ENCODE peak calls at places on chromosomes 5 and 9, in five cellular contexts. S, I, D, V and J are unnamed samples.

GRCh38 chr5:121396716-121397115 is 455.0 kb upstream of the FTMT start:
- DNase-seq in V (no peak), D (peak), S (no peak), I (no peak), J (no peak)

GRCh38 chr5:26282190-26282589 is 756.2 kb downstream of the CDH9 start:
- DNase-seq in S (no peak), V (no peak), D (no peak), I (no peak), J (no peak)

GRCh38 chr5:180140627-180141006 is 68.4 kb downstream of the RASGEF1C start:
- DNase-seq in I (no peak), S (no peak), D (no peak), V (no peak), J (no peak)

GRCh38 chr5:66829826-66830225 is 233.6 kb downstream of the MAST4 start:
- DNase-seq in V (no peak), D (peak), I (no peak), S (no peak), J (peak)

GRCh38 chr5:71905804-71906711 is 187.0 kb downstream of the CARTPT start:
- DNase-seq in D (no peak), V (no peak), S (peak), I (peak), J (no peak)

GRCh38 chr9:84583866-84584265 is 85.7 kb upstream of the NTRK2 start:
- DNase-seq in V (no peak), I (no peak), S (no peak), D (no peak), J (no peak)

GRCh38 chr5:177434437-177434836 is 8.0 kb downstream of the GRK6 start:
- DNase-seq in V (no peak), D (no peak), S (no peak), I (no peak), J (no peak)

GRCh38 chr5:555058-555623 is 30.9 kb upstream of the SLC9A3 start:
- DNase-seq in I (peak), V (no peak), S (no peak), D (no peak), J (no peak)

GRCh38 chr9:126549246-126550006 is 64.3 kb upstream of the LMX1B start:
- DNase-seq in I (no peak), D (no peak), S (no peak), V (no peak), J (no peak)

GRCh38 chr9:69822091-69822750 is 1.6 kb downstream of the CFAP95 start:
- DNase-seq in V (no peak), S (peak), I (no peak), D (peak), J (peak)

GRCh38 chr5:157253547-157253946 is 12.4 kb upstream of the CYFIP2 start:
- DNase-seq in I (peak), S (peak), V (peak), D (peak), J (peak)

GRCh38 chr5:126044111-126044668 is 379.0 kb upstream of the GRAMD2B start:
- DNase-seq in D (peak), I (peak), S (peak), V (no peak), J (peak)

GRCh38 chr5:161149078-161149477 is 297.1 kb upstream of the ATP10B start:
- DNase-seq in D (no peak), S (no peak), V (no peak), I (no peak), J (no peak)

GRCh38 chr5:124263680-124264491 is 482.6 kb downstream of the ZNF608 start:
- DNase-seq in D (peak), I (no peak), S (peak), V (no peak), J (no peak)

GRCh38 chr5:178223828-178224335 is 8.7 kb downstream of the PHYKPL start:
- DNase-seq in S (no peak), D (no peak), I (no peak), V (no peak), J (no peak)

GRCh38 chr5:39231705-39232525 is 12.6 kb upstream of the FYB1 start:
- DNase-seq in S (no peak), I (no peak), V (no peak), D (peak), J (peak)

GRCh38 chr5:150485770-150486401 is 22.0 kb upstream of the NDST1 start:
- DNase-seq in D (no peak), S (peak), I (peak), V (peak), J (peak)

GRCh38 chr9:83182071-83182470 is 119.1 kb upstream of the RASEF start:
- DNase-seq in D (no peak), V (no peak), I (no peak), S (no peak), J (no peak)

GRCh38 chr5:177154003-177154643 is 20.6 kb downstream of the NSD1 start:
- DNase-seq in D (no peak), I (peak), V (no peak), S (no peak), J (peak)

GRCh38 chr9:20242767-20243166 is 379.5 kb downstream of the MLLT3 start:
- DNase-seq in S (no peak), I (peak), D (no peak), V (peak), J (no peak)

GRCh38 chr5:115775999-115776398 is 40.5 kb downstream of the CDO1 start:
- DNase-seq in D (no peak), S (no peak), V (no peak), I (no peak), J (no peak)

GRCh38 chr5:77893225-77893860 is 117.2 kb upstream of the TBCA start:
- DNase-seq in I (peak), V (no peak), D (peak), S (no peak), J (peak)

GRCh38 chr9:83043583-83043982 is 19.4 kb downstream of the RASEF start:
- DNase-seq in I (no peak), V (no peak), S (no peak), D (peak), J (no peak)